ENCODE peak calls at places on chromosomes 5 and 9, in nine cellular contexts. One of them, this sample, is unnamed.

GRCh38 chr9:75027187-75028107 is 646 bp downstream of the CARNMT1 start:
- DNase-seq in ovary: peak; percentile 34
- DNase-seq in lung: peak; percentile 68
- DNase-seq in HCT116: peak; percentile 2
- DNase-seq in IMR-90: peak; percentile 45
- DNase-seq in heart right ventricle: peak; percentile 52
- DNase-seq in psoas muscle: peak; percentile 83
- DNase-seq in CD8-positive, alpha-beta T cell: peak; percentile 69
- DNase-seq in Panc1: no peak
- DNase-seq in this sample: peak; percentile 86

GRCh38 chr9:93673271-93673843 is 97.0 kb downstream of the PHF2 start:
- DNase-seq in HCT116: no peak
- DNase-seq in heart right ventricle: peak; percentile 47
- DNase-seq in IMR-90: no peak
- DNase-seq in ovary: peak; percentile 4
- DNase-seq in psoas muscle: peak; percentile 50
- DNase-seq in CD8-positive, alpha-beta T cell: peak; percentile 45
- DNase-seq in Panc1: no peak
- DNase-seq in lung: no peak
- DNase-seq in this sample: peak; percentile 53

GRCh38 chr5:55903121-55903701 is 52.1 kb downstream of the IL31RA start:
- DNase-seq in lung: no peak
- DNase-seq in psoas muscle: no peak
- DNase-seq in IMR-90: peak; percentile 13
- DNase-seq in heart right ventricle: no peak
- DNase-seq in Panc1: no peak
- DNase-seq in CD8-positive, alpha-beta T cell: peak; percentile 59
- DNase-seq in HCT116: no peak
- DNase-seq in ovary: no peak
- DNase-seq in this sample: no peak

GRCh38 chr5:177446184-177447065 is at the start of gene PRR7:
- DNase-seq in heart right ventricle: peak; percentile 31
- DNase-seq in lung: peak; percentile 35
- DNase-seq in IMR-90: peak; percentile 64
- DNase-seq in Panc1: no peak
- DNase-seq in psoas muscle: peak; percentile 82
- DNase-seq in HCT116: no peak
- DNase-seq in CD8-positive, alpha-beta T cell: peak; percentile 86
- DNase-seq in ovary: peak; percentile 55
- DNase-seq in this sample: no peak

GRCh38 chr9:103816146-103816545 is 278.0 kb upstream of the SMC2 start:
- DNase-seq in heart right ventricle: no peak
- DNase-seq in lung: no peak
- DNase-seq in IMR-90: no peak
- DNase-seq in Panc1: no peak
- DNase-seq in CD8-positive, alpha-beta T cell: no peak
- DNase-seq in HCT116: no peak
- DNase-seq in psoas muscle: no peak
- DNase-seq in ovary: no peak
- DNase-seq in this sample: no peak

GRCh38 chr5:80569961-80570786 is at the start of gene ANKRD34B:
- DNase-seq in Panc1: no peak
- DNase-seq in lung: no peak
- DNase-seq in IMR-90: no peak
- DNase-seq in HCT116: no peak
- DNase-seq in psoas muscle: no peak
- DNase-seq in ovary: no peak
- DNase-seq in heart right ventricle: no peak
- DNase-seq in CD8-positive, alpha-beta T cell: no peak
- DNase-seq in this sample: no peak

GRCh38 chr9:31027678-31028077 is 1356.8 kb upstream of the ACO1 start:
- DNase-seq in IMR-90: no peak
- DNase-seq in heart right ventricle: no peak
- DNase-seq in CD8-positive, alpha-beta T cell: no peak
- DNase-seq in Panc1: no peak
- DNase-seq in lung: no peak
- DNase-seq in psoas muscle: no peak
- DNase-seq in HCT116: no peak
- DNase-seq in ovary: no peak
- DNase-seq in this sample: no peak

GRCh38 chr5:63843190-63843589 is 119.1 kb downstream of the HTR1A start:
- DNase-seq in psoas muscle: no peak
- DNase-seq in IMR-90: no peak
- DNase-seq in HCT116: no peak
- DNase-seq in Panc1: no peak
- DNase-seq in ovary: no peak
- DNase-seq in heart right ventricle: no peak
- DNase-seq in CD8-positive, alpha-beta T cell: no peak
- DNase-seq in lung: no peak
- DNase-seq in this sample: no peak

GRCh38 chr5:71537681-71538080 is 49.5 kb upstream of the MCCC2 start:
- DNase-seq in IMR-90: no peak
- DNase-seq in Panc1: no peak
- DNase-seq in lung: no peak
- DNase-seq in HCT116: no peak
- DNase-seq in CD8-positive, alpha-beta T cell: no peak
- DNase-seq in ovary: no peak
- DNase-seq in psoas muscle: no peak
- DNase-seq in heart right ventricle: no peak
- DNase-seq in this sample: no peak

GRCh38 chr9:74463825-74464224 is 33.3 kb upstream of the RORB start:
- DNase-seq in heart right ventricle: no peak
- DNase-seq in CD8-positive, alpha-beta T cell: no peak
- DNase-seq in lung: no peak
- DNase-seq in Panc1: no peak
- DNase-seq in HCT116: no peak
- DNase-seq in psoas muscle: no peak
- DNase-seq in IMR-90: no peak
- DNase-seq in ovary: no peak
- DNase-seq in this sample: no peak

GRCh38 chr5:148963679-148964078 is 99.2 kb downstream of the SH3TC2 start:
- DNase-seq in psoas muscle: no peak
- DNase-seq in CD8-positive, alpha-beta T cell: no peak
- DNase-seq in heart right ventricle: no peak
- DNase-seq in ovary: no peak
- DNase-seq in IMR-90: no peak
- DNase-seq in HCT116: no peak
- DNase-seq in Panc1: no peak
- DNase-seq in lung: no peak
- DNase-seq in this sample: peak; percentile 54

GRCh38 chr5:171323007-171323406 is 14.0 kb downstream of the TLX3 start:
- DNase-seq in lung: no peak
- DNase-seq in CD8-positive, alpha-beta T cell: no peak
- DNase-seq in IMR-90: no peak
- DNase-seq in HCT116: no peak
- DNase-seq in Panc1: no peak
- DNase-seq in psoas muscle: no peak
- DNase-seq in heart right ventricle: no peak
- DNase-seq in ovary: no peak
- DNase-seq in this sample: no peak

GRCh38 chr5:36482812-36483211 is 123.6 kb upstream of the SLC1A3 start:
- DNase-seq in psoas muscle: no peak
- DNase-seq in Panc1: no peak
- DNase-seq in IMR-90: no peak
- DNase-seq in HCT116: no peak
- DNase-seq in CD8-positive, alpha-beta T cell: no peak
- DNase-seq in lung: no peak
- DNase-seq in heart right ventricle: no peak
- DNase-seq in ovary: no peak
- DNase-seq in this sample: no peak

GRCh38 chr9:132681561-132681960 is 11.3 kb downstream of the GTF3C4 start:
- DNase-seq in ovary: no peak
- DNase-seq in Panc1: no peak
- DNase-seq in psoas muscle: no peak
- DNase-seq in lung: no peak
- DNase-seq in CD8-positive, alpha-beta T cell: no peak
- DNase-seq in IMR-90: no peak
- DNase-seq in heart right ventricle: no peak
- DNase-seq in HCT116: no peak
- DNase-seq in this sample: no peak

GRCh38 chr5:74415695-74416102 is 224.8 kb downstream of the ENC1 start:
- DNase-seq in ovary: no peak
- DNase-seq in HCT116: no peak
- DNase-seq in heart right ventricle: no peak
- DNase-seq in psoas muscle: no peak
- DNase-seq in Panc1: no peak
- DNase-seq in lung: no peak
- DNase-seq in CD8-positive, alpha-beta T cell: no peak
- DNase-seq in IMR-90: no peak
- DNase-seq in this sample: no peak

GRCh38 chr5:58545912-58546311 is 37.0 kb upstream of the RAB3C start:
- DNase-seq in ovary: no peak
- DNase-seq in lung: no peak
- DNase-seq in psoas muscle: no peak
- DNase-seq in Panc1: no peak
- DNase-seq in IMR-90: no peak
- DNase-seq in CD8-positive, alpha-beta T cell: no peak
- DNase-seq in heart right ventricle: no peak
- DNase-seq in HCT116: no peak
- DNase-seq in this sample: no peak

GRCh38 chr9:126673689-126674364 is 60.1 kb downstream of the LMX1B start:
- DNase-seq in HCT116: no peak
- DNase-seq in Panc1: no peak
- DNase-seq in heart right ventricle: no peak
- DNase-seq in CD8-positive, alpha-beta T cell: no peak
- DNase-seq in IMR-90: peak; percentile 2
- DNase-seq in ovary: no peak
- DNase-seq in lung: no peak
- DNase-seq in psoas muscle: no peak
- DNase-seq in this sample: no peak

GRCh38 chr5:7763621-7764072 is 87.3 kb downstream of the CFAP90 start:
- DNase-seq in heart right ventricle: no peak
- DNase-seq in HCT116: no peak
- DNase-seq in lung: no peak
- DNase-seq in ovary: no peak
- DNase-seq in IMR-90: no peak
- DNase-seq in psoas muscle: peak; percentile 91
- DNase-seq in CD8-positive, alpha-beta T cell: no peak
- DNase-seq in Panc1: no peak
- DNase-seq in this sample: no peak

GRCh38 chr5:171965740-171966139 is 40.7 kb downstream of the FBXW11 start:
- DNase-seq in ovary: no peak
- DNase-seq in HCT116: no peak
- DNase-seq in CD8-positive, alpha-beta T cell: no peak
- DNase-seq in lung: no peak
- DNase-seq in Panc1: no peak
- DNase-seq in IMR-90: no peak
- DNase-seq in heart right ventricle: no peak
- DNase-seq in psoas muscle: no peak
- DNase-seq in this sample: no peak

GRCh38 chr9:108834959-108835696 is 20.7 kb downstream of the ACTL7B start:
- DNase-seq in CD8-positive, alpha-beta T cell: no peak
- DNase-seq in Panc1: no peak
- DNase-seq in heart right ventricle: no peak
- DNase-seq in IMR-90: no peak
- DNase-seq in ovary: no peak
- DNase-seq in lung: no peak
- DNase-seq in HCT116: no peak
- DNase-seq in psoas muscle: no peak
- DNase-seq in this sample: no peak

GRCh38 chr9:37591775-37592107 is 656 bp downstream of the TOMM5 start:
- DNase-seq in heart right ventricle: no peak
- DNase-seq in Panc1: no peak
- DNase-seq in lung: no peak
- DNase-seq in IMR-90: no peak
- DNase-seq in ovary: no peak
- DNase-seq in psoas muscle: no peak
- DNase-seq in CD8-positive, alpha-beta T cell: no peak
- DNase-seq in HCT116: no peak
- DNase-seq in this sample: no peak
- H3K4me3 ChIP-seq in heart right ventricle: peak overlapping the region; percentile 89
- H3K4me3 ChIP-seq in Panc1: peak overlapping the region; percentile 95
- H3K4me3 ChIP-seq in lung: peak overlapping the region; percentile 94
- H3K4me3 ChIP-seq in IMR-90: peak overlapping the region; percentile 82
- H3K4me3 ChIP-seq in ovary: peak overlapping the region; percentile 71
- H3K4me3 ChIP-seq in psoas muscle: peak overlapping the region; percentile 95
- H3K4me3 ChIP-seq in CD8-positive, alpha-beta T cell: peak overlapping the region; percentile 96
- H3K4me3 ChIP-seq in HCT116: peak overlapping the region; percentile 98
- H3K4me3 ChIP-seq in this sample: peak overlapping the region; percentile 82

DNA sequence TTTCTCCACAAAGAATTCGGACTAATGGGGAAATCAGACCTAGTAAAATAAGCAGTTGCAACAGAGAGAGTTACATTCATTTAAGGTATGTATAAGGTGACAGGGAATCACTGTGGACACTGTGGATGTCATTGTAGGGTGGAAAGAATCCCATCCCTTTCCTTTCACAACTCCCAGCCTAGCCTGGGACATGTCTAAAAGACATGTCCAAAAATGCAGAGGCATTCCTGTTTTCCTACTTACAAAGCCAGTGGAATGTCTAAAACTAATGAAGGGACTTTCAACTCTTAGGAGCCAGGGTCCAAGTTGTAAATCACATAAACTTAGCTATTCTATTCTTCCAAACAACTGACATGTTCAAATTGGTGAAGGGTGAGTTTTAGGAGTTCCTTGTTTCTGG is 511.0 kb downstream of the PRELID2 start:
- DNase-seq in lung: no peak
- DNase-seq in CD8-positive, alpha-beta T cell: no peak
- DNase-seq in ovary: no peak
- DNase-seq in HCT116: no peak
- DNase-seq in Panc1: no peak
- DNase-seq in heart right ventricle: no peak
- DNase-seq in IMR-90: peak; percentile 3
- DNase-seq in psoas muscle: no peak
- DNase-seq in this sample: no peak
- H3K27ac ChIP-seq in lung: no peak overlapping the region
- H3K27ac ChIP-seq in CD8-positive, alpha-beta T cell: no peak overlapping the region
- H3K27ac ChIP-seq in ovary: no peak overlapping the region
- H3K27ac ChIP-seq in HCT116: no peak overlapping the region
- H3K27ac ChIP-seq in Panc1: no peak overlapping the region
- H3K27ac ChIP-seq in heart right ventricle: no peak overlapping the region
- H3K27ac ChIP-seq in IMR-90: peak overlapping the region; percentile 35
- H3K27ac ChIP-seq in psoas muscle: no peak overlapping the region
- H3K27ac ChIP-seq in this sample: no peak overlapping the region

GRCh38 chr9:130465383-130466096 is 20.8 kb downstream of the ASS1 start:
- DNase-seq in CD8-positive, alpha-beta T cell: no peak
- DNase-seq in Panc1: no peak
- DNase-seq in heart right ventricle: no peak
- DNase-seq in lung: no peak
- DNase-seq in IMR-90: no peak
- DNase-seq in ovary: no peak
- DNase-seq in HCT116: no peak
- DNase-seq in psoas muscle: no peak
- DNase-seq in this sample: no peak
- TF ChIP-seq CTCF in CD8-positive, alpha-beta T cell: no peak
- TF ChIP-seq CTCF in Panc1: no peak
- TF ChIP-seq CTCF in heart right ventricle: no peak
- TF ChIP-seq CTCF in lung: no peak
- TF ChIP-seq CTCF in IMR-90: no peak
- TF ChIP-seq CTCF in ovary: no peak
- TF ChIP-seq CTCF in HCT116: no peak
- TF ChIP-seq CTCF in psoas muscle: no peak
- TF ChIP-seq CTCF in this sample: no peak

GRCh38 chr9:19457694-19458009 is 48.8 kb downstream of the ACER2 start:
- DNase-seq in HCT116: no peak
- DNase-seq in lung: no peak
- DNase-seq in CD8-positive, alpha-beta T cell: no peak
- DNase-seq in ovary: no peak
- DNase-seq in psoas muscle: no peak
- DNase-seq in heart right ventricle: no peak
- DNase-seq in Panc1: no peak
- DNase-seq in IMR-90: no peak
- DNase-seq in this sample: no peak
- H3K4me3 ChIP-seq in HCT116: no peak overlapping the region
- H3K4me3 ChIP-seq in lung: no peak overlapping the region
- H3K4me3 ChIP-seq in CD8-positive, alpha-beta T cell: no peak overlapping the region
- H3K4me3 ChIP-seq in ovary: no peak overlapping the region
- H3K4me3 ChIP-seq in psoas muscle: peak overlapping the region; percentile 25
- H3K4me3 ChIP-seq in heart right ventricle: peak overlapping the region; percentile 38
- H3K4me3 ChIP-seq in Panc1: peak overlapping the region; percentile 35
- H3K4me3 ChIP-seq in IMR-90: peak overlapping the region; percentile 24
- H3K4me3 ChIP-seq in this sample: peak overlapping the region; percentile 29

GRCh38 chr5:160434022-160434531 is 12.4 kb downstream of the PTTG1 start:
- DNase-seq in Panc1: no peak
- DNase-seq in lung: no peak
- DNase-seq in heart right ventricle: no peak
- DNase-seq in HCT116: no peak
- DNase-seq in IMR-90: no peak
- DNase-seq in ovary: no peak
- DNase-seq in CD8-positive, alpha-beta T cell: no peak
- DNase-seq in psoas muscle: no peak
- DNase-seq in this sample: no peak
- H3K27ac ChIP-seq in Panc1: no peak overlapping the region
- H3K27ac ChIP-seq in lung: no peak overlapping the region
- H3K27ac ChIP-seq in heart right ventricle: no peak overlapping the region
- H3K27ac ChIP-seq in HCT116: no peak overlapping the region
- H3K27ac ChIP-seq in IMR-90: no peak overlapping the region
- H3K27ac ChIP-seq in ovary: no peak overlapping the region
- H3K27ac ChIP-seq in CD8-positive, alpha-beta T cell: no peak overlapping the region
- H3K27ac ChIP-seq in psoas muscle: no peak overlapping the region
- H3K27ac ChIP-seq in this sample: no peak overlapping the region